ENCODE peak calls at places on chromosomes 16 and 17, in four cellular contexts. R is left ventricle myocardium inferior, F is aorta, E is HEK293T. D is an unnamed sample.

GRCh38 chr16:10938321-10938720 is 3.9 kb downstream of the DEXI start:
- DNase-seq in R (no peak), F (no peak), E (no peak), D (no peak)

GRCh38 chr17:32323784-32324590 is 18.0 kb downstream of the C17orf75 start:
- DNase-seq in R (no peak), E (no peak), F (no peak), D (no peak)

GRCh38 chr17:17484451-17484899 is 7.7 kb downstream of the MED9 start:
- DNase-seq in F (no peak), R (no peak), E (no peak), D (no peak)

GRCh38 chr17:42251115-42251514 is 25.1 kb downstream of the STAT5B start:
- DNase-seq in F (no peak), R (no peak), E (peak), D (no peak)

GRCh38 chr16:28069921-28070794 is 6.6 kb upstream of the GSG1L start:
- DNase-seq in F (peak), R (no peak), E (no peak), D (no peak)

GRCh38 chr17:41413353-41413752 is 11.0 kb downstream of the KRT37 start:
- DNase-seq in F (no peak), R (no peak), E (no peak), D (no peak)

GRCh38 chr16:88454315-88455057 is 1.4 kb downstream of the ZFPM1 start:
- DNase-seq in E (peak), F (no peak), R (no peak), D (no peak)

GRCh38 chr17:32443827-32444300 is 446 bp upstream of the PSMD11 start:
- DNase-seq in F (no peak), E (no peak), R (no peak), D (no peak)

GRCh38 chr17:29760279-29760721 is 137.6 kb upstream of the CORO6 start:
- DNase-seq in E (no peak), R (no peak), F (no peak), D (no peak)

GRCh38 chr17:29570521-29570920 is 2.0 kb downstream of the TP53I13 start:
- DNase-seq in F (peak), R (no peak), E (no peak), D (no peak)

GRCh38 chr16:89495121-89495520 is 4.8 kb upstream of the ANKRD11 start:
- DNase-seq in F (no peak), E (no peak), R (no peak), D (no peak)